ENCODE peak calls at places on chromosomes 1 and 21, in eight cellular contexts. J is spleen, F is K562, M is mammary epithelial cell, C is keratinocyte, U is neural progenitor cell, Q is fibroblast of lung, W is breast epithelium. X is an unnamed sample.

GRCh38 chr1:51484591-51484990 is 34.5 kb downstream of the EPS15 start:
- DNase-seq in W (no peak), C (no peak), Q (peak), M (peak), F (no peak), U (no peak), J (no peak), X (no peak)

GRCh38 chr1:4585216-4585615 is 69.2 kb upstream of the AJAP1 start:
- DNase-seq in M (no peak), F (peak), C (no peak), U (peak), W (no peak), Q (no peak), J (no peak), X (peak)

GRCh38 chr1:9263276-9263855 is 28.8 kb downstream of the H6PD start:
- DNase-seq in F (no peak), W (no peak), C (no peak), U (no peak), M (no peak), Q (no peak), J (peak), X (no peak)

GRCh38 chr1:167934407-167935251 is 1.9 kb upstream of the DCAF6 start:
- DNase-seq in J (peak), F (no peak), W (no peak), M (no peak), Q (peak), U (no peak), C (no peak), X (no peak)

GRCh38 chr21:42081931-42082381 is 10.8 kb downstream of the UMODL1 start:
- DNase-seq in M (no peak), W (no peak), C (no peak), Q (peak), J (no peak), U (no peak), F (no peak), X (no peak)

GRCh38 chr1:100793661-100794060 is 74.1 kb downstream of the VCAM1 start:
- DNase-seq in M (peak), U (no peak), J (no peak), F (no peak), C (no peak), Q (no peak), W (no peak), X (no peak)

GRCh38 chr1:161726631-161727342 is 5.4 kb downstream of the FCRLB start:
- DNase-seq in U (peak), C (no peak), W (peak), F (peak), Q (peak), J (peak), M (peak), X (peak)

GRCh38 chr1:23394176-23394575 is 24.5 kb upstream of the ZNF436 start:
- DNase-seq in J (no peak), W (no peak), Q (peak), F (no peak), U (no peak), C (no peak), M (no peak), X (no peak)

GRCh38 chr1:156316909-156317308 is 17.8 kb upstream of the VHLL start:
- DNase-seq in J (no peak), C (no peak), F (no peak), U (no peak), W (no peak), M (no peak), Q (no peak), X (no peak)

DNA sequence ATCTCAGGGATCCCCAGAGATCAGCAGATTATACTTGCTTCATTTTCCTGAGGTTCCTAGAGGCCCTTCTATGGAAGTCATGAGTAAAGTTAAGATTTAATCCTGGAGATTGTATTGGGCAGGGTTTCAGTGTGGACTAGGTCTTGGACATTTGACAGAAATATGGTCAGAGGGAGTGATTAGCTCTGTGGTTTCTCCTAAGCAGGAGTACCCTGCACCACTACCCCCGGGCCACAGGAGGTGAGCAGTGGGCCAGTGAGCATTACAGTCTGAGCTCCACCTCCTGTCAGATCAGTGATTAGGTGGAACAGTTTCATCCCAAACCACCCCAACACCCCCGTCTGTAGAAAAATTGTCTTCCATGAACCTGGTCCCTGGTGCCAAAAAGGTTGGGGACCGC is 43.2 kb downstream of the PHACTR4 start:
- DNase-seq in W (no peak), U (no peak), C (no peak), F (peak), Q (peak), M (peak), J (no peak), X (no peak)
- TF ChIP-seq CTCF in W (no peak), U (no peak), C (no peak), F (peak), Q (no peak), M (no peak), J (no peak), X (no peak)

GRCh38 chr1:41889506-41890414 is 29.0 kb downstream of the HIVEP3 start:
- DNase-seq in Q (no peak), M (no peak), U (no peak), J (no peak), C (no peak), F (no peak), W (no peak), X (no peak)

GRCh38 chr1:41891403-41891896 is 27.3 kb downstream of the HIVEP3 start:
- DNase-seq in F (no peak), C (no peak), M (peak), J (no peak), W (no peak), Q (peak), U (peak), X (peak)

GRCh38 chr1:41894101-41894620 is 24.6 kb downstream of the HIVEP3 start:
- DNase-seq in C (no peak), W (no peak), F (no peak), Q (no peak), M (no peak), U (no peak), J (no peak), X (no peak)

GRCh38 chr1:41890841-41891311 is 27.8 kb downstream of the HIVEP3 start:
- DNase-seq in W (peak), M (peak), F (no peak), U (no peak), J (no peak), Q (peak), C (no peak), X (peak)

GRCh38 chr1:41892211-41892840 is 26.4 kb downstream of the HIVEP3 start:
- DNase-seq in C (no peak), M (no peak), F (no peak), J (no peak), W (no peak), Q (no peak), U (no peak), X (no peak)
- H3K27ac ChIP-seq in C (no peak), M (no peak), F (no peak), J (peak), W (peak), Q (peak), U (no peak), X (no peak)

GRCh38 chr1:201556841-201557571 is 18.1 kb downstream of the NAV1 start:
- DNase-seq in F (no peak), Q (peak), W (no peak), U (no peak), J (no peak), M (no peak), C (no peak), X (no peak)
- TF ChIP-seq CTCF in F (no peak), Q (no peak), W (no peak), U (no peak), J (no peak), M (no peak), C (no peak), X (no peak)

GRCh38 chr1:5598824-5599395 is 393.3 kb downstream of the NPHP4 start:
- DNase-seq in W (no peak), F (no peak), U (no peak), C (no peak), J (no peak), Q (no peak), M (no peak), X (no peak)

GRCh38 chr1:5597171-5597864 is 394.9 kb downstream of the NPHP4 start:
- DNase-seq in Q (no peak), M (no peak), C (no peak), J (no peak), U (no peak), W (no peak), F (no peak), X (no peak)

GRCh38 chr1:5597991-5598823 is 394.0 kb downstream of the NPHP4 start:
- DNase-seq in J (no peak), W (no peak), Q (no peak), C (no peak), U (peak), F (no peak), M (no peak), X (no peak)

GRCh38 chr1:5595531-5596170 is 396.6 kb downstream of the NPHP4 start:
- DNase-seq in U (no peak), J (no peak), C (no peak), F (no peak), Q (no peak), W (no peak), M (no peak), X (no peak)

DNA sequence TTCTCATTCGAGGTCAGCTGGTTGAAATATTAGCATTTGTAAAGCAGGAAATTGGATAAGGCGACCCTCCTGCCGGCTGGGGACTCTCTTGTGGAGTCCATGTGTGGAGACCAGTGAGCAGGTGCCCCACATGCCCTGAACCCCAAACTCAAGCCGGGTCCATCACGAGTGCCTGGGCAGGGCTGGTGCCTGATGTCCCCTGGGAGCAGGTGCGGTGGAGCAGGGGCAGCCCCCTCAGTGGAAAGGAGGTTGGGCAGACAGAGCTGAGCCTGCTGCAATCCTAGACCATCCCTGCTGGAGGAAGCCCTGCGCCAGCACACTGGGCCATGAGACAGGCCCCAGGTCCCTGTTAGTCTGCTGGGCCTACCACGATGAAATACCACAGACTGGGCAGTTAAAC is 395.6 kb downstream of the NPHP4 start:
- DNase-seq in U (no peak), C (no peak), J (no peak), W (no peak), M (no peak), Q (no peak), F (no peak), X (no peak)
- H3K27ac ChIP-seq in U (no peak), C (no peak), J (no peak), W (no peak), M (no peak), Q (no peak), F (no peak), X (peak)

GRCh38 chr21:44360174-44360573 is 6.8 kb downstream of the TRPM2 start:
- DNase-seq in Q (no peak), U (no peak), F (no peak), M (no peak), W (no peak), J (peak), C (no peak), X (no peak)
- TF ChIP-seq CTCF in Q (no peak), U (peak), F (no peak), M (no peak), W (no peak), J (no peak), C (no peak), X (no peak)

GRCh38 chr1:180937012-180937372 is 24.3 kb downstream of the KIAA1614 start:
- DNase-seq in M (no peak), U (no peak), F (no peak), C (no peak), J (no peak), Q (no peak), W (no peak), X (no peak)
- H3K27ac ChIP-seq in M (no peak), U (no peak), F (no peak), C (no peak), J (no peak), Q (no peak), W (no peak), X (no peak)

GRCh38 chr1:91591175-91591968 is 90.7 kb downstream of the CDC7 start:
- DNase-seq in M (no peak), Q (no peak), W (no peak), C (no peak), U (peak), F (peak), J (no peak), X (no peak)
- TF ChIP-seq CTCF in M (no peak), Q (no peak), W (no peak), C (no peak), U (no peak), F (no peak), J (no peak), X (no peak)

DNA sequence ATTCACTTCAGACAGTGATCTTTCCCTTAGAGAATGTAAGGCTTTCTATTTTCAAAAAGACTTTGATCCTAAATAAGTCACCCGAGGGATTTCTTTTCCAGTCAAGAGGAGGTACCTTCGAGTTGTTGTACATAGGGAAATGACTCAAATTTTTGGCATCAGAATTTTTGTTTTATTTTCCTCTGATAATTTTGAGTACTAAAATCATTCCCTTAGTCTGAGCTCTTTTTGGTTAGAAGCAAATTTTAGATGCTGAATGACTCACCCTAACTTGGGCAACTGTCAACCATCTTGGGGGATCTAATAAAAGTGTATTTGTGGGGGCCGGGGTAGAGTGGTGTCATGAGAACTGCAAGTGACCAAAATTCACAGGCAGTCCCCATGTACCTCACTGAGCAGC is 193.9 kb downstream of the DHRS3 start:
- DNase-seq in U (no peak), C (no peak), W (no peak), M (no peak), Q (peak), F (no peak), J (no peak), X (no peak)
- H3K27ac ChIP-seq in U (no peak), C (no peak), W (peak), M (no peak), Q (no peak), F (no peak), J (no peak), X (no peak)

DNA sequence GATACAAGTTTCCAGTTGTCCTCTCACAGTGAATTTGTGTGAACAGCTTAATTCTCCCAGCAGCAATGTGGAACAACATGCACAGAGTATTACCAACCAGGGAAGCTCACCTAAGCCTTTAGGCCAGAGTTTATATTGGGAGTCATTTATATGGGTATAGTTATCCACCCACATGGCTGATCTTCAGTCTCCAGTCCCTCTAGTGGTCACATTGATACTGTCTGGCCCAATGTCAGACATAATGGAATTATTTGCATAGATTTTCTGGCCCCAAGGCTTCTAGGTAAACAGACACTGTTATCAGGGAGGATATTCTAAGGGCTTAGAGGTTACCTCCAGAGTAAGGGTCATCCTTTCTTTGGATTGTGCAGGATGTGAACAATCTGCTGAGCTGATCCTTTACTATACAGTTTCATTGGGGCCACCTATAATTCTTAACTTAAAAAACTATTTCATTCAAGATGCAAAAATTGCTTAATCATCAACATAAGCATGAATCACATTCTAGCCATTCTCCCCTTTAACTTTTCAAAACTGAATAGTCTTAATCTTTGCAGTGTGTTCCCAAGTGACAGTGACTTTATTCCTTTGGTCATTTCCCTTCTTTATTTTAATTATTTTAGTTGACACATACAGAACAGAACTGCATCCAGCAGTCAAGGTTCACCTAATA is 210.9 kb downstream of the LTN1 start:
- DNase-seq in F (peak), W (no peak), J (no peak), U (peak), C (no peak), Q (no peak), M (peak), X (peak)
- TF ChIP-seq CTCF in F (peak), W (no peak), J (peak), U (peak), C (peak), Q (peak), M (peak), X (peak)

GRCh38 chr1:170665625-170666024 is 1.7 kb downstream of the PRRX1 start:
- DNase-seq in M (no peak), W (no peak), J (no peak), U (peak), F (no peak), Q (peak), C (no peak), X (no peak)
- H3K27ac ChIP-seq in M (no peak), W (peak), J (no peak), U (no peak), F (no peak), Q (peak), C (no peak), X (no peak)

X was measured in RWPE1.